ENCODE peak calls at places on chromosomes 6 and 20, in nine cellular contexts. K is GM23248; W is colonic mucosa; H is fibroblast of lung; U is CD8-positive, alpha-beta memory T cell; F is sigmoid colon; D is aorta; M is AG04450; V is psoas muscle. E is an unnamed sample.

GRCh38 chr20:45450097-45450818 is 19.3 kb upstream of the WFDC2 start:
- DNase-seq in W (peak; percentile 54), M (no peak), V (no peak), K (peak; percentile 80), U (no peak), H (peak; percentile 64), D (no peak), F (peak; percentile 74), E (no peak)

GRCh38 chr6:52157301-52157930 is 28.8 kb upstream of the IL17A start:
- DNase-seq in H (no peak), D (no peak), V (no peak), W (no peak), F (no peak), U (no peak), M (no peak), K (peak; percentile 75), E (peak; percentile 45)

GRCh38 chr6:38158762-38159350 is 339.3 kb downstream of the ZFAND3 start:
- DNase-seq in F (no peak), D (no peak), U (no peak), K (no peak), V (no peak), M (no peak), W (no peak), H (no peak), E (no peak)

GRCh38 chr6:38482466-38482865 is 157.3 kb downstream of the BTBD9 start:
- DNase-seq in D (no peak), K (no peak), U (no peak), F (no peak), W (no peak), M (no peak), V (no peak), H (peak; percentile 15), E (no peak)

GRCh38 chr20:32581839-32582658 is 3.1 kb downstream of the NOL4L start:
- DNase-seq in V (no peak), U (no peak), K (no peak), W (no peak), M (no peak), H (no peak), D (no peak), F (no peak), E (no peak)

GRCh38 chr6:137313928-137314855 is 95.0 kb upstream of the IFNGR1 start:
- DNase-seq in F (peak; percentile 83), U (peak; percentile 59), V (peak; percentile 68), M (peak; percentile 38), D (peak; percentile 79), K (peak; percentile 83), W (peak; percentile 74), H (peak; percentile 79), E (peak; percentile 33)

GRCh38 chr6:17600527-17601388 is 656 bp downstream of the FAM8A1 start:
- DNase-seq in U (peak; percentile 24), M (no peak), D (peak; percentile 66), K (peak; percentile 75), V (peak; percentile 62), F (peak; percentile 79), W (peak; percentile 54), H (peak; percentile 8), E (peak; percentile 32)

GRCh38 chr6:159874475-159874874 is 16.3 kb upstream of the MAS1 start:
- DNase-seq in K (peak; percentile 12), W (no peak), V (no peak), U (no peak), M (no peak), F (no peak), H (peak; percentile 21), D (peak; percentile 71), E (peak; percentile 77)

GRCh38 chr20:58751956-58752355 is 59.4 kb downstream of the NPEPL1 start:
- DNase-seq in W (peak; percentile 3), M (no peak), F (no peak), H (no peak), D (no peak), K (no peak), V (no peak), U (no peak), E (no peak)

GRCh38 chr20:18077157-18077556 is 19.4 kb upstream of the OVOL2 start:
- DNase-seq in W (peak; percentile 34), U (no peak), F (no peak), D (no peak), M (no peak), H (no peak), V (no peak), K (no peak), E (no peak)

GRCh38 chr20:58660855-58661254 is 9.8 kb downstream of the STX16 start:
- DNase-seq in F (no peak), W (no peak), H (no peak), K (no peak), U (no peak), V (no peak), D (no peak), M (no peak), E (no peak)

GRCh38 chr20:60131375-60131774 is 173.2 kb downstream of the CDH26 start:
- DNase-seq in W (no peak), V (no peak), H (no peak), K (no peak), U (no peak), F (no peak), M (no peak), D (peak; percentile 57), E (no peak)

GRCh38 chr20:11483697-11484096 is 434.0 kb upstream of the BTBD3 start:
- DNase-seq in D (no peak), V (no peak), M (no peak), H (no peak), W (no peak), K (no peak), F (no peak), U (no peak), E (no peak)
- H3K4me3 ChIP-seq in D (no peak overlapping the region), V (no peak overlapping the region), M (no peak overlapping the region), H (no peak overlapping the region), W (no peak overlapping the region), K (no peak overlapping the region), F (no peak overlapping the region), U (no peak overlapping the region), E (no peak overlapping the region)

DNA sequence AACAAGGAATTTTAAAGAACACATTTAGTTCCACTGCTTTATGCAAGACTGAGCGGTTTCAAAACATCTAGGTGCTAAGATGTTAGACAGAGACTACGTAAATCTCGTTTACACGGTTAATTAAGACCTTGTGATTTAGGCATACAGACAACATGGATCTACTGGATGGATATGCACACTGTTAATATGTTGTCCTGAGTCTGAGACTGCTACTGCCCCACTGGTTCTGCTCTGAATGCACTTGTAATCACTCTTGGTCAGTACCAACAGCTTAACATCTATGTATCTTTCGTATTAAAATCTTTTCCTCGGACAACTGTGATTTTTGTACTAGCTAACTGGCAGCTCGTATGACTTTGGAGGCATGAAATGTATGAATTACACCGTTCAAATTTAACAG is 3.1 kb downstream of the MAN1A1 start:
- DNase-seq in F (no peak), W (no peak), K (peak; percentile 24), U (no peak), H (no peak), V (no peak), D (no peak), M (no peak), E (no peak)
- H3K27me3 ChIP-seq in F (no peaks in the 10 kb centered on the region), W (no peaks in the 10 kb centered on the region), K (no peaks in the 10 kb centered on the region), U (no peaks in the 10 kb centered on the region), H (no peaks in the 10 kb centered on the region), V (peaks cover 4% of the 10 kb centered on the region), D (no peaks in the 10 kb centered on the region), M (no peaks in the 10 kb centered on the region), E (no peaks in the 10 kb centered on the region)

GRCh38 chr20:34982270-34983088 is 26.8 kb downstream of the MYH7B start:
- DNase-seq in K (no peak), W (no peak), U (no peak), M (no peak), H (no peak), D (peak; percentile 35), F (no peak), V (no peak), E (no peak)

GRCh38 chr20:34983089-34983820 is 27.6 kb downstream of the MYH7B start:
- DNase-seq in K (no peak), W (no peak), F (no peak), U (no peak), D (peak; percentile 19), V (no peak), H (no peak), M (no peak), E (no peak)

GRCh38 chr20:34978092-34978744 is 22.6 kb downstream of the MYH7B start:
- DNase-seq in D (no peak), V (no peak), W (no peak), F (no peak), M (no peak), U (no peak), K (no peak), H (no peak), E (no peak)

GRCh38 chr20:34979366-34980153 is 23.9 kb downstream of the MYH7B start:
- DNase-seq in H (no peak), U (no peak), W (peak; percentile 41), F (no peak), M (no peak), K (no peak), D (peak; percentile 45), V (peak; percentile 61), E (no peak)

GRCh38 chr20:34980543-34981213 is 25.0 kb downstream of the MYH7B start:
- DNase-seq in M (no peak), F (no peak), U (no peak), W (peak; percentile 67), D (peak; percentile 34), K (no peak), H (peak; percentile 33), V (no peak), E (no peak)
- H3K9me3 ChIP-seq in M (no peaks in the 10 kb centered on the region), F (no peaks in the 10 kb centered on the region), U (no peaks in the 10 kb centered on the region), W (no peaks in the 10 kb centered on the region), D (no peaks in the 10 kb centered on the region), K (no peaks in the 10 kb centered on the region), H (no peaks in the 10 kb centered on the region), V (no peaks in the 10 kb centered on the region), E (no peaks in the 10 kb centered on the region)

DNA sequence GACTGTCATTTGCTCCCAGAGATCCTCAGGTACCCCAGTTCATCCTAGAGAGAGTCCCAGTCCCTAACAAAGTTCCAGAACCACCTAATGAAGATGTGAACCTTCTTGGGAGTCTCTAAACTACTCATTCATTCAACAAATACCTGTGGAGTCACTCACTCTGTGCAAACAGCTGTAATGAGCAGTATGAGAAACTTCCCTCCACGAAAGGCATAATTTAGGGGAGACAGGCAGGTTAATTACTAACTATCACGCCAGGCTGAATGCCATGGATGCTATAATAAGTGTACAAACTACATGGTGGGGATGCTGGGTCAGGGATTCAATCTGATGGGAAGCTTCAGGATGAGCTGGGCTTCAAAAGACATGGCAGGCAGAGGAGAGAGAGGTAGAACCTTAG is 70.1 kb upstream of the AFDN start:
- DNase-seq in U (no peak), V (no peak), F (no peak), W (no peak), D (no peak), H (no peak), M (no peak), K (no peak), E (no peak)
- H3K4me3 ChIP-seq in U (no peak overlapping the region), V (no peak overlapping the region), F (no peak overlapping the region), W (no peak overlapping the region), D (no peak overlapping the region), H (no peak overlapping the region), M (no peak overlapping the region), K (no peak overlapping the region), E (no peak overlapping the region)

DNA sequence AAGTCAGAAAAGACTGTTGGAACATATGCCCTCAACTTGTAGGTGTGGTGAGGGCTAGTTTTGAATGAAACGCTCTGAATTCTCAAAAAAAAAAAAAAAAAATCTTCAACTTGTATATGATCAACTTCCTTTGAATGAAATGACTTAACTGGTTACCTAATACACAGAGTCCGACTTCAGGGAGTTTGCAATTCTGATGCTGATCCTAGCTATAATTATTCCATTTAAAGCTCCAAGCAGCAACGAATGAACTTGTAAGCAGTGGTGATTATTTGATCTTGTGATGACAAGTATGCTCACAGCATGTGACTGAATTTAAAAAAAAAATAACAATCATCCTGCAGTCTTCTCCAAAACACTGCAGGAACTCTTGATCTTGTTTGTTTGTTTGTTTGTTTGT is 56.4 kb downstream of the SLC23A2 start:
- DNase-seq in F (no peak), M (no peak), K (peak; percentile 17), H (no peak), D (no peak), V (no peak), W (no peak), U (no peak), E (no peak)
- H3K27me3 ChIP-seq in F (no peaks in the 10 kb centered on the region), M (no peaks in the 10 kb centered on the region), K (no peaks in the 10 kb centered on the region), H (no peaks in the 10 kb centered on the region), D (no peaks in the 10 kb centered on the region), V (no peaks in the 10 kb centered on the region), W (no peaks in the 10 kb centered on the region), U (no peaks in the 10 kb centered on the region), E (no peaks in the 10 kb centered on the region)